ENCODE peak calls at places on chromosome 12, in seven cellular contexts. One of them, this sample, is unnamed.

GRCh38 chr12:59055204-59055839 is 135.0 kb upstream of the LRIG3 start:
- DNase-seq in endothelial cell: no peak
- DNase-seq in CD8-positive, alpha-beta T cell: no peak
- DNase-seq in CD4-positive, alpha-beta T cell: no peak
- DNase-seq in A549: peak; percentile 76
- DNase-seq in fibroblast of lung: peak; percentile 79
- DNase-seq in GM06990: no peak
- DNase-seq in this sample: no peak

GRCh38 chr12:115934046-115934445 is 343.4 kb downstream of the MED13L start:
- DNase-seq in CD8-positive, alpha-beta T cell: no peak
- DNase-seq in fibroblast of lung: no peak
- DNase-seq in A549: no peak
- DNase-seq in endothelial cell: no peak
- DNase-seq in CD4-positive, alpha-beta T cell: no peak
- DNase-seq in GM06990: no peak
- DNase-seq in this sample: no peak

GRCh38 chr12:113327000-113327399 is 7.9 kb downstream of the SLC8B1 start:
- DNase-seq in endothelial cell: no peak
- DNase-seq in GM06990: no peak
- DNase-seq in A549: no peak
- DNase-seq in CD4-positive, alpha-beta T cell: no peak
- DNase-seq in fibroblast of lung: no peak
- DNase-seq in CD8-positive, alpha-beta T cell: no peak
- DNase-seq in this sample: no peak

GRCh38 chr12:20472089-20472488 is 103.8 kb downstream of the PDE3A start:
- DNase-seq in GM06990: no peak
- DNase-seq in A549: no peak
- DNase-seq in CD8-positive, alpha-beta T cell: no peak
- DNase-seq in endothelial cell: no peak
- DNase-seq in CD4-positive, alpha-beta T cell: no peak
- DNase-seq in fibroblast of lung: no peak
- DNase-seq in this sample: no peak

GRCh38 chr12:21818627-21819026 is 44.1 kb upstream of the KCNJ8 start:
- DNase-seq in GM06990: no peak
- DNase-seq in A549: no peak
- DNase-seq in CD8-positive, alpha-beta T cell: no peak
- DNase-seq in endothelial cell: no peak
- DNase-seq in CD4-positive, alpha-beta T cell: no peak
- DNase-seq in fibroblast of lung: peak; percentile 54
- DNase-seq in this sample: no peak

GRCh38 chr12:132620893-132621656 is 2.5 kb downstream of the P2RX2 start:
- DNase-seq in GM06990: no peak
- DNase-seq in A549: no peak
- DNase-seq in endothelial cell: no peak
- DNase-seq in fibroblast of lung: no peak
- DNase-seq in CD8-positive, alpha-beta T cell: no peak
- DNase-seq in CD4-positive, alpha-beta T cell: no peak
- DNase-seq in this sample: no peak

GRCh38 chr12:92926549-92926948 is 2.5 kb downstream of the EEA1 start:
- DNase-seq in A549: no peak
- DNase-seq in fibroblast of lung: no peak
- DNase-seq in GM06990: no peak
- DNase-seq in CD4-positive, alpha-beta T cell: no peak
- DNase-seq in endothelial cell: no peak
- DNase-seq in CD8-positive, alpha-beta T cell: no peak
- DNase-seq in this sample: no peak

GRCh38 chr12:10242539-10242938 is 29.9 kb downstream of the GABARAPL1 start:
- DNase-seq in fibroblast of lung: no peak
- DNase-seq in CD4-positive, alpha-beta T cell: no peak
- DNase-seq in GM06990: peak; percentile 17
- DNase-seq in A549: no peak
- DNase-seq in CD8-positive, alpha-beta T cell: no peak
- DNase-seq in endothelial cell: no peak
- DNase-seq in this sample: no peak

GRCh38 chr12:10366875-10367274 is 23.0 kb downstream of the KLRK1 start:
- DNase-seq in A549: peak; percentile 70
- DNase-seq in endothelial cell: no peak
- DNase-seq in fibroblast of lung: no peak
- DNase-seq in CD8-positive, alpha-beta T cell: no peak
- DNase-seq in CD4-positive, alpha-beta T cell: no peak
- DNase-seq in GM06990: no peak
- DNase-seq in this sample: no peak

GRCh38 chr12:118960161-118960560 is 21.2 kb upstream of the SRRM4 start:
- DNase-seq in CD8-positive, alpha-beta T cell: no peak
- DNase-seq in CD4-positive, alpha-beta T cell: no peak
- DNase-seq in GM06990: no peak
- DNase-seq in A549: no peak
- DNase-seq in endothelial cell: no peak
- DNase-seq in fibroblast of lung: no peak
- DNase-seq in this sample: no peak

GRCh38 chr12:85782711-85783110 is 53.5 kb downstream of the RASSF9 start:
- DNase-seq in endothelial cell: no peak
- DNase-seq in CD4-positive, alpha-beta T cell: no peak
- DNase-seq in fibroblast of lung: peak; percentile 18
- DNase-seq in CD8-positive, alpha-beta T cell: no peak
- DNase-seq in A549: peak; percentile 31
- DNase-seq in GM06990: no peak
- DNase-seq in this sample: no peak

GRCh38 chr12:46959484-46959883 is 119.9 kb upstream of the PCED1B start:
- DNase-seq in GM06990: no peak
- DNase-seq in A549: peak; percentile 76
- DNase-seq in CD4-positive, alpha-beta T cell: no peak
- DNase-seq in CD8-positive, alpha-beta T cell: no peak
- DNase-seq in fibroblast of lung: peak; percentile 84
- DNase-seq in endothelial cell: no peak
- DNase-seq in this sample: no peak

DNA sequence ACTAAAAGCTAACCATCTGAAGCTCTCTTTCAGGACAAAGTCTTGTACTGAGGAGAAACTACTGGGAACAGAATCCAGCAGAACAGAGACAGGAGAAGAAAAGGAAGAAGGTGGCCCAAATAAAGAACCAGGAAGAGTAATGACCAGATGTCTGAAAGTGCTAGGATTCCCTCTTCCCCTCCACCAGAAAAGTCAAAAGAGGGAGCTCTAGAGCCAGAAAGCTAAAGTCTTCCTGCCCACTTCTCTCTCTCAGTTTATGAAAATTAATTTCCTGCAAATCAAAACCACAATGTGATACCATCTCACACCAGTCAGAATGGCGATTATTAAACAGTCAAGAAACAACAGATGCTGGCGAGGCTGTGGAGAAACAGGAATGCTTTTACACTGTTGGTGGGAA is 47.2 kb downstream of the SPPL3 start:
- DNase-seq in GM06990: no peak
- DNase-seq in A549: no peak
- DNase-seq in fibroblast of lung: no peak
- DNase-seq in CD8-positive, alpha-beta T cell: no peak
- DNase-seq in CD4-positive, alpha-beta T cell: no peak
- DNase-seq in endothelial cell: no peak
- DNase-seq in this sample: no peak
- TF ChIP-seq CTCF in GM06990: peak; percentile 47
- TF ChIP-seq CTCF in A549: peak; percentile 25
- TF ChIP-seq CTCF in fibroblast of lung: peak; percentile 30
- TF ChIP-seq CTCF in CD8-positive, alpha-beta T cell: no peak
- TF ChIP-seq CTCF in CD4-positive, alpha-beta T cell: peak; percentile 55
- TF ChIP-seq CTCF in endothelial cell: no peak
- TF ChIP-seq CTCF in this sample: no peak

DNA sequence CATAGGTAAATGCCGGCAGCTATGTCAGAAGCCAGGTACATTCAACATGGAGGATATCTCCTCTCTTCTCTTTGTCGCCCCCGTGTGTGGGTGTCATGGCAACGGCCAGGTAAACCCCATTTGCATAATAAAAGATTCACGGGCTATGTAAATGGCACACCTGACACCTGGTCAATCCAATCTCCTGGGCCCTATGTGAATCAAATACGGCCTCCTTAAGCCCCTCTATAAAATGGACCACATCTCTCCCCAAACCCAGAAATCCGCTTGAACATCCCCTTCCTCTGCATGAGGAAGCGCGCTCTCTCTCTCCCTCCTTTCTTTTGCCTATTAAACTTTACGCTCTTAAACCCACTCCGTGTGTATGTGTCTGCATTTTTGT is 363.7 kb downstream of the SOX5 start:
- DNase-seq in A549: no peak
- DNase-seq in CD8-positive, alpha-beta T cell: no peak
- DNase-seq in GM06990: no peak
- DNase-seq in fibroblast of lung: no peak
- DNase-seq in endothelial cell: no peak
- DNase-seq in CD4-positive, alpha-beta T cell: no peak
- DNase-seq in this sample: no peak
- TF ChIP-seq CTCF in A549: no peak
- TF ChIP-seq CTCF in CD8-positive, alpha-beta T cell: no peak
- TF ChIP-seq CTCF in GM06990: no peak
- TF ChIP-seq CTCF in fibroblast of lung: no peak
- TF ChIP-seq CTCF in endothelial cell: no peak
- TF ChIP-seq CTCF in CD4-positive, alpha-beta T cell: no peak
- TF ChIP-seq CTCF in this sample: no peak

GRCh38 chr12:109302358-109302757 is 6.7 kb downstream of the FOXN4 start:
- DNase-seq in A549: peak; percentile 45
- DNase-seq in CD4-positive, alpha-beta T cell: no peak
- DNase-seq in endothelial cell: no peak
- DNase-seq in CD8-positive, alpha-beta T cell: no peak
- DNase-seq in fibroblast of lung: no peak
- DNase-seq in GM06990: no peak
- DNase-seq in this sample: no peak
- TF ChIP-seq CTCF in A549: no peak
- TF ChIP-seq CTCF in CD4-positive, alpha-beta T cell: no peak
- TF ChIP-seq CTCF in endothelial cell: peak; percentile 30
- TF ChIP-seq CTCF in CD8-positive, alpha-beta T cell: no peak
- TF ChIP-seq CTCF in fibroblast of lung: no peak
- TF ChIP-seq CTCF in GM06990: peak; percentile 38
- TF ChIP-seq CTCF in this sample: peak; percentile 45

DNA sequence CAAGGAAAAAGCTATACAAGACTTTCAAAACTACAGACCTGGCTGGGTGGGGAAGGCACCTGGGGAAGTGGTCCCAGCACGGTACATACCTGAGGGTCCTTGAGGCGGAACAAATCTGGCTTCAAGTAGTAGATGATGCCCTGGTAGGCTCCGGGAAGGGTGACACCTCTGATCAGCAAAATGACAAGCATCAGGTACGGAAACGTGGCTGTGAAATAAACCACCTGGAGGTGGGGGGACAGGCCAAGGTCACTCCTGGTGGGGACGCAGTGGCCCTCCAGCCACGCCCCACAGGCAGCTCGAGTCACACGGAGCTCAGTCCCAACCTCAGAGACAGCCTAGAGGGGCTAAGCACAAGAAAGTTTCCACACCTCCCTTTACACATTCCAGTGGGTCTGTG is 15.2 kb downstream of the SLC6A12 start:
- DNase-seq in GM06990: no peak
- DNase-seq in CD8-positive, alpha-beta T cell: no peak
- DNase-seq in CD4-positive, alpha-beta T cell: no peak
- DNase-seq in endothelial cell: no peak
- DNase-seq in A549: no peak
- DNase-seq in fibroblast of lung: no peak
- DNase-seq in this sample: no peak
- TF ChIP-seq CTCF in GM06990: no peak
- TF ChIP-seq CTCF in CD8-positive, alpha-beta T cell: no peak
- TF ChIP-seq CTCF in CD4-positive, alpha-beta T cell: no peak
- TF ChIP-seq CTCF in endothelial cell: no peak
- TF ChIP-seq CTCF in A549: no peak
- TF ChIP-seq CTCF in fibroblast of lung: no peak
- TF ChIP-seq CTCF in this sample: no peak

DNA sequence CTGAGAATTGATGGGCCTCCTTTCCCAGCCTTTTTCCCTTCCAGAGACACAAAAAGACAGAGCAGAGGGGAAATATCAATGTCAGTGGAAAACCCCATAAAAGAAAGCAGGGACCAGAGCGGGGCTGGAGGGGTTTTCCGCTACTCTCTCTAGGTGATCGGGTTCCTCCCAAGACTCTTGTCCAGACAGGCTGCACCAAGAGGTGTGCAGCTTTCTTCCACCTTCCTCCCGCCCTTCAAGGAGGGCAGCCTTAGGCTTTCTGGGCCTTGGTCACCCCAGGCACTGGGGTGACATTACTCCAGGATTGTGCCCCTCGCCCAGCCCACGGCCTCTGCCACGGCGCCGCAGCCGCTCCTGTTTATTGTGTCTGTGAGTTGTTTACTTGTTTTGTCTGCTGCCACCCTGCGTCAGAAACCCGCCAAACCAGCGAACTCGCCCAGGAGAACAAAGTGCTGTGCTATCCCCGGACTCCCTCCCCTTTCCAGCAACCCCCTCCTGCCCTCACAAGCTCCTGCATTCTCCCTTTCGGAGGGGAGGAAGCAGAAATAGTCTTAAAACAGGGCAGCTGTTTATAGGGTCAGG is 6.7 kb upstream of the HOXC6 start:
- DNase-seq in A549: peak; percentile 45
- DNase-seq in endothelial cell: peak; percentile 61
- DNase-seq in CD8-positive, alpha-beta T cell: no peak
- DNase-seq in fibroblast of lung: no peak
- DNase-seq in CD4-positive, alpha-beta T cell: no peak
- DNase-seq in GM06990: peak; percentile 64
- DNase-seq in this sample: no peak
- TF ChIP-seq CTCF in A549: no peak
- TF ChIP-seq CTCF in endothelial cell: no peak
- TF ChIP-seq CTCF in CD8-positive, alpha-beta T cell: no peak
- TF ChIP-seq CTCF in fibroblast of lung: no peak
- TF ChIP-seq CTCF in CD4-positive, alpha-beta T cell: no peak
- TF ChIP-seq CTCF in GM06990: peak; percentile 54
- TF ChIP-seq CTCF in this sample: no peak

DNA sequence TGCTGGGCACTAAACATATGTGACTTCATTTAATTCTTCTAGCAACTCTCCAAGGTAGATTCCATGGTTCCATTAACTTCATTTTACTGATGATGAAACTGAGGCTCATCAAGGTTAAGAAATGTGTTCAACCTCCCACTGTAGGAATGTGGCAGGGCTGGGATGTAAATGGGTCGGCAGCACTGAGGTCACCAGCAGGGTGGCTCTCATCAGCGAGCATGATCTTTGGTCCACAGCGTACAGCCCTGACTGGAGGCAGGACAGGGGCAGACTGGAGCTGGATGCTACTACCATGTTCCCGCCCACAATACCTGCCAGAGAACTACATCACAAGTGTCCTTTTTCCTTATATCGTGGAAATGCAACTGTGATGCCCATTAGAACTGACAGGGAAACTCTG is 4.6 kb downstream of the APPL2 start:
- DNase-seq in fibroblast of lung: no peak
- DNase-seq in GM06990: no peak
- DNase-seq in CD4-positive, alpha-beta T cell: no peak
- DNase-seq in CD8-positive, alpha-beta T cell: no peak
- DNase-seq in A549: no peak
- DNase-seq in endothelial cell: no peak
- DNase-seq in this sample: no peak
- TF ChIP-seq CTCF in fibroblast of lung: no peak
- TF ChIP-seq CTCF in GM06990: no peak
- TF ChIP-seq CTCF in CD4-positive, alpha-beta T cell: no peak
- TF ChIP-seq CTCF in CD8-positive, alpha-beta T cell: no peak
- TF ChIP-seq CTCF in A549: no peak
- TF ChIP-seq CTCF in endothelial cell: no peak
- TF ChIP-seq CTCF in this sample: no peak

DNA sequence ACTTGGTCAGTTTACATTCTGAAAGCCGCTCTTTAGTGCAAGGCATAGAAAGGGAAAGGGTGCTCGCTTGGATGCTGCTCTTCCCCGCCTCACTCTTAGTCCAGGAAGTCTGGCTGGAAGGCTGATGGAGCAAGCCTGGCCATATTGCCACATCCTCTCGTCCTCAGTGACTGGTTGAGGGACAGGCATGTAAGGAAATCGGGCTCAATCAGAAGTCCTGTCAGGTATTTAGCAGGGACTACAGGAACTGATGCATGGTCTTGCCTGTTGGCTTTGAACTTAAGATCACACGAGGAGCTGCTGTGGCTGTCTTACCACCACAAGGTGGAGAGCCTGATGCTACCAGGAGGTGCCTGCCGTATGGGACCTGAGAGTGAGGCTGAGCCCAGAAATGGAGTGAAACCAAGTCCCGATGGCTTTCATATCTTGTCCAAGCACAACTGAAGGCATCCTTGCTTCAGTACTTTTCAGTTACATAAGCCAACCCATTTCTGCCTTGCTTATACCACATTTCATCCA is 10.7 kb upstream of the C12orf75 start:
- DNase-seq in GM06990: no peak
- DNase-seq in fibroblast of lung: no peak
- DNase-seq in CD8-positive, alpha-beta T cell: peak; percentile 46
- DNase-seq in A549: peak; percentile 46
- DNase-seq in endothelial cell: no peak
- DNase-seq in CD4-positive, alpha-beta T cell: no peak
- DNase-seq in this sample: no peak
- TF ChIP-seq CTCF in GM06990: no peak
- TF ChIP-seq CTCF in fibroblast of lung: no peak
- TF ChIP-seq CTCF in CD8-positive, alpha-beta T cell: peak; percentile 15
- TF ChIP-seq CTCF in A549: no peak
- TF ChIP-seq CTCF in endothelial cell: no peak
- TF ChIP-seq CTCF in CD4-positive, alpha-beta T cell: no peak
- TF ChIP-seq CTCF in this sample: no peak

This sample was measured in neural crest cell.